ENCODE peak calls at places on chromosomes 11 and 22, in four cellular contexts. D, C, Z and P are unnamed samples.

GRCh38 chr11:79419120-79419519 is 21.7 kb downstream of the TENM4 start:
- DNase-seq in D (peak; percentile 88), C (peak; percentile 60), Z (peak; percentile 73), P (no peak)

GRCh38 chr11:27242591-27242990 is 120.4 kb downstream of the CCDC34 start:
- DNase-seq in D (no peak), C (no peak), Z (no peak), P (peak; percentile 80)

GRCh38 chr11:119085523-119085878 is 820 bp downstream of the HMBS start:
- DNase-seq in D (no peak), C (no peak), Z (peak; percentile 32), P (no peak)

GRCh38 chr11:75603791-75604736 is 42.0 kb downstream of the SERPINH1 start:
- DNase-seq in D (no peak), C (no peak), Z (no peak), P (peak; percentile 86)

GRCh38 chr11:8233691-8234424 is 29.8 kb downstream of the LMO1 start:
- DNase-seq in D (no peak), C (no peak), Z (peak; percentile 50), P (no peak)

GRCh38 chr11:93059074-93059957 is 89.9 kb downstream of the MTNR1B start:
- DNase-seq in D (no peak), C (no peak), Z (peak; percentile 44), P (peak; percentile 20)

GRCh38 chr11:67302571-67303131 is 679 bp upstream of the SSH3 start:
- DNase-seq in D (peak; percentile 77), C (peak; percentile 62), Z (peak; percentile 66), P (no peak)

GRCh38 chr22:21963286-21963685 is 10.6 kb upstream of the PPM1F start:
- DNase-seq in D (no peak), C (no peak), Z (no peak), P (no peak)

GRCh38 chr11:92424281-92424680 is 199.7 kb downstream of the FAT3 start:
- DNase-seq in D (no peak), C (no peak), Z (no peak), P (peak; percentile 43)

GRCh38 chr11:35173011-35173511 is 34.1 kb downstream of the CD44 start:
- DNase-seq in D (no peak), C (peak; percentile 34), Z (peak; percentile 60), P (no peak)

GRCh38 chr11:121665211-121665838 is 212.6 kb upstream of the SORL1-AS1 start:
- DNase-seq in D (no peak), C (no peak), Z (no peak), P (no peak)

GRCh38 chr11:104531075-104531474 is 367.1 kb upstream of the PDGFD start:
- DNase-seq in D (no peak), C (no peak), Z (no peak), P (no peak)

GRCh38 chr11:75431533-75432525 is 1.2 kb downstream of the KLHL35 start:
- DNase-seq in D (no peak), C (no peak), Z (no peak), P (no peak)

GRCh38 chr11:61331636-61332035 is 1.3 kb downstream of the DDB1 start:
- DNase-seq in D (no peak), C (no peak), Z (no peak), P (no peak)

GRCh38 chr11:73758451-73758850 is 2.4 kb downstream of the RAB6A start:
- DNase-seq in D (no peak), C (no peak), Z (no peak), P (no peak)

GRCh38 chr22:41288245-41288946 is 2.4 kb upstream of the RANGAP1 start:
- DNase-seq in D (peak; percentile 73), C (peak; percentile 37), Z (peak; percentile 84), P (no peak)

GRCh38 chr11:27717801-27718229 is 17.6 kb upstream of the BDNF start:
- DNase-seq in D (no peak), C (no peak), Z (no peak), P (no peak)

GRCh38 chr11:81975261-81975900 is 758.3 kb downstream of the FAM181B start:
- DNase-seq in D (no peak), C (no peak), Z (no peak), P (no peak)

GRCh38 chr11:112744041-112744440 is 217.2 kb upstream of the NCAM1 start:
- DNase-seq in D (no peak), C (no peak), Z (no peak), P (no peak)

GRCh38 chr11:119550330-119550729 is 127.4 kb upstream of the THY1 start:
- DNase-seq in D (no peak), C (no peak), Z (no peak), P (no peak)

GRCh38 chr22:20571078-20571503 is 63.7 kb downstream of the MED15 start:
- DNase-seq in D (no peak), C (no peak), Z (no peak), P (no peak)

GRCh38 chr22:28442264-28442950 is 237.2 kb downstream of the TTC28 start:
- DNase-seq in D (peak; percentile 76), C (peak; percentile 85), Z (peak; percentile 93), P (no peak)

GRCh38 chr11:17543041-17543440 is 1.2 kb downstream of the USH1C start:
- DNase-seq in D (no peak), C (no peak), Z (no peak), P (no peak)

GRCh38 chr22:24379536-24379935 is 47.9 kb upstream of the ADORA2A start:
- DNase-seq in D (no peak), C (no peak), Z (no peak), P (no peak)

GRCh38 chr11:34065505-34066203 is 14.1 kb downstream of the CAPRIN1 start:
- DNase-seq in D (no peak), C (no peak), Z (no peak), P (no peak)

GRCh38 chr22:49527611-49528419 is 299.9 kb downstream of the BRD1 start:
- DNase-seq in D (no peak), C (no peak), Z (no peak), P (no peak)

GRCh38 chr11:3841426-3842304 is 906 bp upstream of the RHOG start:
- DNase-seq in D (no peak), C (peak; percentile 89), Z (peak; percentile 92), P (peak; percentile 32)

GRCh38 chr22:39469326-39469680 is 12.5 kb downstream of the MGAT3 start:
- DNase-seq in D (no peak), C (no peak), Z (no peak), P (no peak)

GRCh38 chr11:12625438-12626071 is 48.7 kb upstream of the TEAD1 start:
- DNase-seq in D (no peak), C (no peak), Z (no peak), P (peak; percentile 52)

GRCh38 chr11:70569173-70569890 is 171.0 kb downstream of the CTTN start:
- DNase-seq in D (peak; percentile 52), C (no peak), Z (no peak), P (no peak)

GRCh38 chr11:19220903-19221682 is 19.3 kb upstream of the CSRP3 start:
- DNase-seq in D (no peak), C (peak; percentile 69), Z (no peak), P (no peak)

GRCh38 chr22:29842740-29843139 is 4.7 kb upstream of the ASCC2 start:
- DNase-seq in D (no peak), C (no peak), Z (peak; percentile 28), P (peak; percentile 58)

GRCh38 chr11:114953039-114953438 is 274.7 kb downstream of the NXPE2 start:
- DNase-seq in D (no peak), C (no peak), Z (peak; percentile 25), P (no peak)
- TF ChIP-seq CTCF in D (no peak), C (no peak), Z (peak; percentile 39), P (no peak)

DNA sequence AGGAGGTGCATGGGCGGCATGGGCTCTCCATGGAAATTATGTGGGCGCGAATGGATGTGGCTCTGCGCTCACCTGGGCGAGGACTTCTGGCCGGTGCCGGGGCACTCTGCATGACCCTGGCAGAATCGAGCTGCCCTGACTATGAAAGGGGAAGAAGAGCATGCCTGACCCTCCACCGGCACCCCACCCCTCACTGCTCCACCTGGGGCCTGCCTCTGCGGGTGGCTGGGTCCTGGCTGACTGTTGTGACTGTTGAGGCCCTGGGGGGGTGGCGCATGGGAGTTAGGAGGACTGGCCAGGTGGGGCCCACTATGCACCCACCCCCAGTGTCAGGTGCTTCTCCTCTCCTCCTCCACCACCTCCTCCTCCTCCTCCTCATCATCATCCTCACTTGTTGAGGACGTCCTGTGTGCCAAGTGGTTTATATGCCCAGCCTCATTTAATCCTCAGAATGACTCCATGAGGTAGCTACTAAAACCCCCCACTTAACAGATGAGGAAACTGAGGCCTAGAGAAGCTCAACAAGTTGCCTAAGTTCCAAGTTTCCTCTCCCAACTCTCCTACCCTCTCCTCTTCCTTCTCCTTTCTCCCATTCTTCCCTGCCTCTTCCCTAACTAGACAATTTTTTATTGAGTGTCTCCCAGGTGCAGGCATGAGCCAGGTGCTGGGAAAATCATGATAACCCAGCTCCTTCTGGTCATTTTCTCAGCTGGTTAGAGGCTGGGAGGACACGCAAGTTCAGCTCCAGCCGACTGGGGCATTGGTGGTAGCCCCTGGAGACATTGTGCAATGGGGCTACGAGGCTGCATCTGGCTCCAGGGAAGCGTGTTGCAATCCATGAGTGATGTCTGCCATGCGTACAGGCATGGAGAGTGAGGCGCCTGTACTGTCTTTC is 2.3 kb downstream of the MYEOV start:
- DNase-seq in D (no peak), C (peak; percentile 43), Z (peak; percentile 63), P (peak; percentile 79)
- H3K4me3 ChIP-seq in D (no peak overlapping the region), C (peak overlapping the region; percentile 25), Z (no peak overlapping the region), P (no peak overlapping the region)

DNA sequence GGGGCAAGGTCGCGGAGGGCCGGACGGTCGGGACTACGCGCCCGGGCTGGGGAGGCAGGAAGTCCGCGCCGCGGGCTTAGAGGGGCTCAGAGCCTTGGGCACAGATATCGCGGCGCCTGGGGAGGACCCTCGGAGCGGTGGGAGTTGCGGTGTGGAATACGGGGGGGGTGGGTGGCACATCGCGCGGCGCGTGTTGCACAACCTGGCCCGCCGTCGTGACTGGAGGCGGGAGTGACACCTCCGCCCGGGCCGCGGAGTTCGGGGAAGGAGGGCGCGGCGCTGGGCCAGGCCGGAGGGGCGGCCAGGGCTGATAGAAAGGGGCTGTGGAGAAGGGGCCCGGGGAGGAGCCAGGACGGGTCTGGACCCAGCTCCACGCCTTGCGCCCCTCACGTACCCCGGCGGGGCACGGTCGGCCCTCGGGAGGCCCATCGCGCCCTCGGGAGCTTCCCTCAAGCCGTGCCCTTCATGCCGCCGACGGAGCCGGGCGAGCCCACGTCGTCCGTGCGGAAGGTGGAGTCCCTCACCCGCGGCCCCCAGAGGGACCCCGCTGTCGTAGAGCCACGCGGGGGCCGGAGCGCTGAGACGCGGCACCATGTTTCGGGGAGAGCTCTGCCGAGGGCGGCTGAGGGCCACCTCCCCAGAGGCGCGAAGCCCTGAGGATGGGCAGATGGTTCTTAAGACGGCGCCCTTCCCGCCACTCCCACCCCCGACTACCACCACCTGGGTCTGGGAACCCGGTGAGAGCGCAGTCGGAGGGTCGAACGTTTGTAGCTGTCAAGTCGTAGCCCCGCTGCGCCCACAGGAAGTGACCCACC is 684 bp downstream of the IL17RA start:
- DNase-seq in D (no peak), C (peak; percentile 47), Z (peak; percentile 56), P (no peak)
- TF ChIP-seq CTCF in D (no peak), C (no peak), Z (no peak), P (no peak)

DNA sequence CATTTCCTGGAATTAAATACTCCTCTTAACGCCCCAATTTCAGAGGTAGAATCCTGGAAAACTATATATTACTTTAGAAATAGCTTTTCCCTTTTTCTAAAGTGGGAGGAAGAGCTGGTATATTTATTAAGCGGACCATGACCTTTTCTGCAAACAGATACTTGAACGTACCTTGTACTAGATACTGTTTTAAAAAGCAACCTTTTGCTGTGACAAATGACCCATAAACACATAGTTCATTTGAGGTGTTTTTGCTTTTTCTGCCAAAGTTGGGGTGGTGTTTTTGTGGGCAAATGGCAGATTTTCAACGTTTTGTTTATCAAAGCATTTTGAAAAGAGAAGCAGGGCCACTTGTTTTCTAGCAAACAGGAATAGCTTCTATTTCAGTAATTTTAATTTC is 2.2 kb downstream of the FBXO7 start:
- DNase-seq in D (no peak), C (no peak), Z (no peak), P (no peak)
- H3K4me3 ChIP-seq in D (peak overlapping the region; percentile 95), C (peak overlapping the region; percentile 77), Z (peak overlapping the region; percentile 83), P (no peak overlapping the region)